ENCODE peak calls at places on chromosome 10, in four cellular contexts. R is GM12878, J is K562, A is A549. G is an unnamed sample.

GRCh38 chr10:28949005-28950004 is 272.0 kb downstream of the BAMBI start:
- DNase-seq in J (no peak), R (no peak), A (no peak), G (peak)

GRCh38 chr10:48522011-48522765 is 82.7 kb downstream of the ARHGAP22 start:
- DNase-seq in J (no peak), A (no peak), R (no peak), G (no peak)

GRCh38 chr10:103910442-103911000 is 7.5 kb downstream of the STN1 start:
- DNase-seq in J (no peak), R (no peak), A (no peak), G (no peak)

GRCh38 chr10:45425628-45426563 is 51.9 kb downstream of the ALOX5 start:
- DNase-seq in R (no peak), A (peak), J (no peak), G (no peak)

GRCh38 chr10:15531927-15532722 is 161.0 kb upstream of the FAM171A1 start:
- DNase-seq in J (no peak), R (no peak), A (no peak), G (no peak)

GRCh38 chr10:75428434-75429158 is 2.8 kb upstream of the LRMDA start:
- DNase-seq in J (no peak), A (peak), R (peak), G (peak)

GRCh38 chr10:44817961-44818649 is 93.0 kb upstream of the TMEM72 start:
- DNase-seq in A (no peak), J (no peak), R (no peak), G (no peak)

GRCh38 chr10:12583891-12584595 is 234.7 kb downstream of the CAMK1D start:
- DNase-seq in R (no peak), A (no peak), J (no peak), G (no peak)

GRCh38 chr10:14486777-14487510 is 156.2 kb upstream of the FRMD4A start:
- DNase-seq in A (no peak), R (no peak), J (no peak), G (peak)

GRCh38 chr10:49678827-49679479 is 498 bp upstream of the C10orf53 start:
- DNase-seq in R (no peak), J (peak), A (no peak), G (no peak)

GRCh38 chr10:49682879-49683278 is 3.4 kb downstream of the C10orf53 start:
- DNase-seq in R (no peak), A (no peak), J (no peak), G (no peak)

DNA sequence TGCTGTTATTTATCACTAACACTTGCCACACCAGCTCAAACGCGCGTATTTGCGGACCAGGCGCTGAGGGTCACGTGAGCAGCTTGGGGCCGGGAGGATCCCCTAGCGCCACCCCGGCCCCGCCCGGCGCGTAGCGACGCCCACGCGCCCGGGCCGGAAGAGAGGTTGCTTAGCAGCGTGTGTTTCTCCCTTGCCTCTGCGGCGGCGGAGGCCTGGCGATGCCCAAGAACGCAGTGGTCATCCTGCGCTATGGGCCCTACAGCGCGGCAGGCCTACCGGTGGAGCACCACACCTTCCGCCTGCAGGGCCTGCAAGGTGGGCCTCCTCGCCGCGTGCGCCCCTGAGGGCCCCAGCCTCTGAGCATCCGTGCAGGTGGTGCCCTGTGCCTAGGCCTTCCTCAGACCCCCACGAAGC is at the start of gene C10orf53:
- DNase-seq in R (no peak), J (peak), A (no peak), G (peak)
- TF ChIP-seq CEBPB in R (no peak), J (no peak), A (no peak), G (no peak)

GRCh38 chr10:33066558-33067236 is 108.7 kb upstream of the ITGB1 start:
- DNase-seq in R (no peak), J (peak), A (peak), G (peak)
- TF ChIP-seq ELK1 in R (no peak), J (no peak), A (no peak), G (no peak)

DNA sequence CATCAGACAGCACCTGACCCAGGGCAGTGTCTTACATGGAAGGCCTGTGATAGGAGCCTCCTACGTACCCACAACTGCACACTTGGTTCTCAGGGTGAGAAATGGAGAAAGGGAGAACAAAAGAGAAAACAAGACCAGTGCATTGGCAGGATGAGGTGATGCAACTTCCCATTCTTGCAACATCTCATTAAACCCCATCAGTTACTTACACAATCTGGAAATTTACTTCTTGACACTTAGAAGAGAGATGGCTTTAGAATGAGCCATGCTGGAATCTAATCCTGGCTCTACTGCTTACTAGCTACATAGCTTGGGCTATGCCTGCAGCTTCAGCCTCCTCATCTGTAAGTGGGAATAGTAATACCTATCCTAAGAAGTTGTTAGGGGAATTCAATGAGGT is 391.7 kb downstream of the KCNMA1 start:
- DNase-seq in J (no peak), A (no peak), R (no peak), G (peak)
- TF ChIP-seq USF2 in J (no peak), A (no peak), R (no peak), G (no peak)

GRCh38 chr10:50610364-50610763 is 13.4 kb downstream of the SGMS1 start:
- DNase-seq in J (no peak), A (no peak), R (no peak), G (no peak)
- TF ChIP-seq CEBPB in J (no peak), A (no peak), R (no peak), G (no peak)

GRCh38 chr10:43037440-43037839 is 39.4 kb upstream of the RET start:
- DNase-seq in R (no peak), A (no peak), J (no peak), G (no peak)
- TF ChIP-seq ELK1 in R (no peak), A (no peak), J (no peak), G (no peak)

DNA sequence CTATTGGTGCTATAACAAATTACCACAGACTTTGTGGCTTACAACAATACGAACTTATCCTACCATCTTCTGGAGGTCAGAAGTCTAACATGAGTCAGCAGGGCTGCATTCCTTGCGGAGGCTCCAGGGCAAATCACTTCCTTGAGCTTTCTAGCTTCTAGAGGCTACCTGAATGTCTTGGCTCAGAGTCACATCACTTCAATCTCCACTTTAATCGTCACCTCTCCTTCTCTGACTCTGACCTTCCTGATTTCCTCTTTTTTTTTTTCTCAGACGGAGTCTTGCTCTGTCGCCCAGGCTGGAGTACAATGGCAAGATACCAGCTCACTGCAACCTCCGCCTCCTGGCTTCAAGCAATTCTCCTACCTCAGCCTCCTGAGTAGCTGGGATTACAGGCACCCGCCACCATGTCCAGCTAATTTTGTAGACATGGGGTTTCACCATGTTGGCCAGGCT is 44.6 kb upstream of the ANAPC16 start:
- DNase-seq in R (no peak), A (peak), J (peak), G (peak)
- TF ChIP-seq USF2 in R (no peak), A (no peak), J (no peak), G (no peak)